ENCODE peak calls at places on chromosomes 4 and X, in four cellular contexts. One of them, this sample, is unnamed. For H3K27me3, the result is how much of the 10 kb centered on the place peaks cover.

GRCh38 chrX:48854898-48855297 is 19.5 kb upstream of the PCSK1N start:
- DNase-seq in dorsolateral prefrontal cortex: no peak
- DNase-seq in Caco-2: peak
- DNase-seq in upper lobe of right lung: no peak
- DNase-seq in this sample: no peak

GRCh38 chr4:122689972-122690371 is 42.5 kb upstream of the BBS12 start:
- DNase-seq in dorsolateral prefrontal cortex: no peak
- DNase-seq in Caco-2: no peak
- DNase-seq in upper lobe of right lung: no peak
- DNase-seq in this sample: no peak

GRCh38 chr4:32135642-32136041 is 1415.5 kb downstream of the PCDH7 start:
- DNase-seq in dorsolateral prefrontal cortex: no peak
- DNase-seq in Caco-2: no peak
- DNase-seq in upper lobe of right lung: no peak
- DNase-seq in this sample: no peak

GRCh38 chr4:118235726-118236125 is 117.1 kb downstream of the PRSS12 start:
- DNase-seq in dorsolateral prefrontal cortex: no peak
- DNase-seq in Caco-2: no peak
- DNase-seq in upper lobe of right lung: no peak
- DNase-seq in this sample: no peak

GRCh38 chr4:122826596-122827257 is at the start of gene FGF2:
- DNase-seq in dorsolateral prefrontal cortex: peak
- DNase-seq in Caco-2: peak
- DNase-seq in upper lobe of right lung: peak
- DNase-seq in this sample: peak

GRCh38 chr4:72770708-72771107 is 201.7 kb upstream of the ADAMTS3 start:
- DNase-seq in dorsolateral prefrontal cortex: no peak
- DNase-seq in Caco-2: no peak
- DNase-seq in upper lobe of right lung: no peak
- DNase-seq in this sample: no peak

GRCh38 chr4:56752985-56753384 is 68.5 kb downstream of the SPINK2 start:
- DNase-seq in dorsolateral prefrontal cortex: no peak
- DNase-seq in Caco-2: peak
- DNase-seq in upper lobe of right lung: no peak
- DNase-seq in this sample: no peak

GRCh38 chr4:20658456-20658855 is 41.8 kb upstream of the PACRGL start:
- DNase-seq in dorsolateral prefrontal cortex: no peak
- DNase-seq in Caco-2: no peak
- DNase-seq in upper lobe of right lung: no peak
- DNase-seq in this sample: no peak

GRCh38 chrX:125288343-125288742 is 31.3 kb upstream of the TEX13C start:
- DNase-seq in dorsolateral prefrontal cortex: no peak
- DNase-seq in Caco-2: no peak
- DNase-seq in upper lobe of right lung: no peak
- DNase-seq in this sample: no peak
- H3K27me3 ChIP-seq in dorsolateral prefrontal cortex: under half
- H3K27me3 ChIP-seq in Caco-2: under half
- H3K27me3 ChIP-seq in upper lobe of right lung: under half
- H3K27me3 ChIP-seq in this sample: under half

DNA sequence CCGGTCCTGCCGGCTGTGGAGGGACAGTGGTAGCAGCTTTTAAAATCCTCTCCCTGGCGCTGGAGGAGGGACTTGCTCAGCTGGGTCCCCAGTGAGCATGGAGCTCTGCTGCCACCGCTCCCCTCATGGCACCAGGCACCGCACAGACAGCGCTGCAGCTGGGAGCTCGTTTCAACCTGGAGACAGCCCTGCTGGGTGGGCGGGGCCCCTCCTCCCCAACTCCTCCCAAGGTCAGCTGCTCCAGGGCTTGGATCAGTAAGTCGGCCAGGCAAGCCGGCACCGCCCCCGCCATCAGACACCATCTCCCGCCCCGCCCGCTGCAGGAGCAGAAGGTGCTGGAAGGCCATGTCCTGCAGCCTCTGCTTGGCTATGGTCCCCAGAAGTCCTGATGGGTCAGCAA is 16.4 kb downstream of the ZFYVE28 start:
- DNase-seq in dorsolateral prefrontal cortex: peak
- DNase-seq in Caco-2: no peak
- DNase-seq in upper lobe of right lung: peak
- DNase-seq in this sample: peak
- H3K4me3 ChIP-seq in dorsolateral prefrontal cortex: peak
- H3K4me3 ChIP-seq in Caco-2: no peak
- H3K4me3 ChIP-seq in upper lobe of right lung: peak
- H3K4me3 ChIP-seq in this sample: peak

GRCh38 chr4:88315460-88316017 is 31.2 kb upstream of the PPM1K start:
- DNase-seq in dorsolateral prefrontal cortex: no peak
- DNase-seq in Caco-2: no peak
- DNase-seq in upper lobe of right lung: no peak
- DNase-seq in this sample: no peak
- H3K27me3 ChIP-seq in dorsolateral prefrontal cortex: under half
- H3K27me3 ChIP-seq in Caco-2: under half
- H3K27me3 ChIP-seq in upper lobe of right lung: under half
- H3K27me3 ChIP-seq in this sample: under half

GRCh38 chrX:74922922-74923321 is 2.3 kb downstream of the NEXMIF start:
- DNase-seq in dorsolateral prefrontal cortex: no peak
- DNase-seq in Caco-2: no peak
- DNase-seq in upper lobe of right lung: no peak
- DNase-seq in this sample: no peak

GRCh38 chrX:74925210-74926088 is at the start of gene NEXMIF:
- DNase-seq in dorsolateral prefrontal cortex: peak
- DNase-seq in Caco-2: peak
- DNase-seq in upper lobe of right lung: no peak
- DNase-seq in this sample: peak

GRCh38 chrX:74923942-74924448 is 1.3 kb downstream of the NEXMIF start:
- DNase-seq in dorsolateral prefrontal cortex: peak
- DNase-seq in Caco-2: no peak
- DNase-seq in upper lobe of right lung: peak
- DNase-seq in this sample: no peak

DNA sequence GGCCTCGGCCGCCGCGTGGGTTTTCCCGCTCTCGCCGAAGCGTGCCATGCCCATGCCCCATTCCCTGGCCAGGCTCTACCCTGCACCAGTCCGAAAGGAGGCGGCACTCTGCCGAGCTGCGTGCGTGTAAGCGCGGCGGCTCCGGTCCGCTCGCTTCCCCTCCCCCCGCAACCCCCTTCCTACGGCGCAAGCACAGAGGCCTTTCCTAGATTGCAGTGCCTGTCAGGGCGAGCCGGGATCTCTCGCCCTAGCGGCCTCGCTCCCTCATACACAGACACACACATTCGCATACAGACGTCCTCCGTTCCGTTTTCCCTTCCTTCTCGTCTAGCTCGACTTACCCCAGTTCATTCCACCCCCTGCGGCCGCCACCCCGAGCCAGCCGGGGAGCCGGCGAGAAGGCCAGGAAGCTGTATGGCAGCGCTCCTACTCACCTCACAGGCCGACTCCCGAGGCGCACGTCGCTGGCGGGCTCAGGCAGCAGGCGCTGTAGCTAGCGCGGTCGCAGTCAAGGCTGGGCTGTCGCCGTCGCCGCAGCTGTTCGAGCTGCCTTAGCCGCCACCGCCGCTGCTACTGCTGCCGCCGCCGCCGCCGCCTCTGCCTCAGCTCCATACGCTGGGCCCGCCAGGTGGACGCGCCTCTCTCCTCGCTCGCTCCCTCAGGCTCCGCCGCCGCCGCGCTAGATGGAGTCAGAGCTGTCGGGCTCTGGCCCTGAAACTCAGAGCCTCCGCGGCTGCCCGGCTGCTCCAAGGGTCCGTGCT is 623 bp downstream of the NEXMIF start:
- DNase-seq in dorsolateral prefrontal cortex: peak
- DNase-seq in Caco-2: peak
- DNase-seq in upper lobe of right lung: peak
- DNase-seq in this sample: peak
- H3K4me3 ChIP-seq in dorsolateral prefrontal cortex: peak
- H3K4me3 ChIP-seq in Caco-2: peak
- H3K4me3 ChIP-seq in upper lobe of right lung: peak
- H3K4me3 ChIP-seq in this sample: peak